ENCODE peak calls at places on chromosomes 3 and 15, in ten cellular contexts. Z is heart left ventricle, B is B cell, X is coronary artery, A is HFF-Myc, I is ovary, N is colonic mucosa, V is A549, D is osteocyte, S is body of pancreas. F is an unnamed sample.

GRCh38 chr3:120129041-120129440 is 34.8 kb upstream of the GSK3B start:
- DNase-seq in Z (no peak), B (no peak), X (no peak), A (no peak), I (no peak), N (no peak), V (no peak), D (no peak), S (no peak), F (no peak)

GRCh38 chr3:79405183-79405582 is 362.6 kb downstream of the ROBO1 start:
- DNase-seq in Z (no peak), B (no peak), X (no peak), A (no peak), I (no peak), N (no peak), V (no peak), D (no peak), S (no peak), F (no peak)

GRCh38 chr3:170992854-170993253 is 33.7 kb downstream of the SLC2A2 start:
- DNase-seq in Z (no peak), B (no peak), X (no peak), A (no peak), I (no peak), N (no peak), V (no peak), D (no peak), S (no peak), F (no peak)

GRCh38 chr3:86826292-86826691 is 164.7 kb downstream of the VGLL3 start:
- DNase-seq in Z (no peak), B (no peak), X (no peak), A (no peak), I (no peak), N (no peak), V (no peak), D (no peak), S (no peak), F (no peak)

GRCh38 chr3:156252656-156253055 is 132.3 kb downstream of the KCNAB1 start:
- DNase-seq in Z (no peak), B (no peak), X (no peak), A (no peak), I (no peak), N (no peak), V (no peak), D (no peak), S (no peak), F (no peak)

GRCh38 chr15:33547876-33548275 is 237.1 kb downstream of the RYR3 start:
- DNase-seq in Z (peak; percentile 29), B (no peak), X (no peak), A (peak; percentile 9), I (peak; percentile 15), N (no peak), V (no peak), D (no peak), S (peak; percentile 20), F (no peak)

GRCh38 chr15:67579164-67579563 is 36.7 kb downstream of the MAP2K5 start:
- DNase-seq in Z (no peak), B (no peak), X (no peak), A (no peak), I (no peak), N (no peak), V (no peak), D (no peak), S (no peak), F (no peak)

GRCh38 chr3:45817788-45818523 is 21.6 kb upstream of the SLC6A20 start:
- DNase-seq in Z (peak; percentile 51), B (no peak), X (no peak), A (peak; percentile 70), I (peak; percentile 40), N (no peak), V (peak; percentile 30), D (no peak), S (peak; percentile 65), F (no peak)

GRCh38 chr3:143808999-143809700 is 39.1 kb downstream of the SLC9A9 start:
- DNase-seq in Z (no peak), B (no peak), X (no peak), A (no peak), I (no peak), N (no peak), V (no peak), D (no peak), S (no peak), F (no peak)

GRCh38 chr15:100958326-100959065 is 39.3 kb downstream of the LRRK1 start:
- DNase-seq in Z (no peak), B (no peak), X (no peak), A (peak; percentile 10), I (no peak), N (no peak), V (peak; percentile 77), D (no peak), S (no peak), F (no peak)

GRCh38 chr15:89496155-89497098 is at the start of gene RHCG:
- DNase-seq in Z (no peak), B (peak; percentile 37), X (peak; percentile 58), A (no peak), I (no peak), N (no peak), V (peak; percentile 80), D (no peak), S (peak; percentile 73), F (peak; percentile 88)

GRCh38 chr15:42057744-42058646 is 36.4 kb downstream of the PLA2G4D start:
- DNase-seq in Z (no peak), B (no peak), X (peak; percentile 67), A (no peak), I (no peak), N (peak; percentile 31), V (no peak), D (no peak), S (no peak), F (peak; percentile 91)

DNA sequence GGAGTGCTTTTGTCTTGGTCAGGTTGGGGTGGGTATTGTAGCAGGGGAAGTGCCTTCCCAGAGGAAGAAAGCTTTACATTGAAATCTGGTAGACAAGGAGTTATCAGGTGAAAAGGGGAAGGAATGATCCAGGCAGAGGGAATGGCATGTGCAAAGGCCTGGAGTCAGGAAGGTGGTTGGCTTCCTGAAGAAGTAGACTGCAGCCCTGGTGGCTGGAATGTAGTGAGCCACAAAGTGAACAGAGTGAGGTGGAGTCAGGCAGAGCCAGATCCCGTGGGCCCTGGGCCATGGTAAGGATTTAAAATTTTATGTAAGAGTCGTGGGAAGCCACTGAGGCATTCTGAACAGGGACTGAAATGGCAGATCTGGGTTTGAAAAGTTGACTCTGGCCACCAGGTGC is 58.3 kb downstream of the RAB11A start:
- DNase-seq in Z (no peak), B (no peak), X (no peak), A (no peak), I (no peak), N (no peak), V (peak; percentile 35), D (no peak), S (no peak), F (no peak)
- TF ChIP-seq CTCF in Z (no peak), B (no peak), X (no peak), A (peak; percentile 37), I (no peak), N (no peak), V (no peak), D (peak; percentile 23), S (no peak), F (no peak)

DNA sequence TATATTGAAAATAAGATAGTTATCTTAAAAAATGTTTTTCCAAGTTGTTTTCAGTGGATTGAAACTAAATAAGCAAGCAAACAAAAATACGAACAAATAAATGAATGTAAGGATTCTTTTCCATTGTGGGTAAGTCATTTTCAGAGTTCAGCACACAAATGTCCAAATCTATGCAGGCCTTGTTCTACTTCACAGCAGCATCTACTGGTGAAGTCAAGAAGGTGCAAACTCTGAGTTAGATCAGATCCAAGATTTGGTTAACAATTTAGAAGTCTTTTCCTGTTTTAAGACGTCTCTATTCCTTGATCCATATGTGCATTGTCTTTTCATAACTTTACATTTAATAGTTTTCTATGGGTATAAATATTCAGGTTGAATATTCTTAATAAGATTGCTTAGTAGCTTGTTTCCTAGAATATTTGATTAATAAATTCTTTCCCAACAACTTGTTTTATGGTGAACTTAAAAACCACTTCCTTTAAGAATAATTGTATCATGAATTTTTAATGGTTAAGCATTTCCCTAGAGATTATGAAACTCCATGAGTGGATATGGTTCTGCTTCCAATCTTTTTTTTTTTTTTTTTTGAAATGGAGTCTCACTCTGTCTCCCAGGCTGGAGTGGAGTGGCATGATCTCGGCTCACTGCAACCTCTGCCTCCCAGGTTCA is 10.5 kb downstream of the PTX3 start:
- DNase-seq in Z (no peak), B (no peak), X (no peak), A (no peak), I (no peak), N (no peak), V (no peak), D (no peak), S (no peak), F (no peak)
- TF ChIP-seq CTCF in Z (peak; percentile 33), B (no peak), X (no peak), A (peak; percentile 65), I (no peak), N (no peak), V (peak; percentile 74), D (peak; percentile 83), S (peak; percentile 14), F (no peak)

GRCh38 chr15:90716976-90717821 is at the start of gene BLM:
- DNase-seq in Z (peak; percentile 96), B (peak; percentile 97), X (peak; percentile 97), A (peak; percentile 89), I (peak; percentile 94), N (peak; percentile 97), V (peak; percentile 100), D (peak; percentile 98), S (peak; percentile 97), F (peak; percentile 98)
- TF ChIP-seq CTCF in Z (peak; percentile 52), B (peak; percentile 30), X (peak; percentile 18), A (no peak), I (peak; percentile 34), N (peak; percentile 14), V (no peak), D (peak; percentile 38), S (peak; percentile 34), F (peak; percentile 55)

DNA sequence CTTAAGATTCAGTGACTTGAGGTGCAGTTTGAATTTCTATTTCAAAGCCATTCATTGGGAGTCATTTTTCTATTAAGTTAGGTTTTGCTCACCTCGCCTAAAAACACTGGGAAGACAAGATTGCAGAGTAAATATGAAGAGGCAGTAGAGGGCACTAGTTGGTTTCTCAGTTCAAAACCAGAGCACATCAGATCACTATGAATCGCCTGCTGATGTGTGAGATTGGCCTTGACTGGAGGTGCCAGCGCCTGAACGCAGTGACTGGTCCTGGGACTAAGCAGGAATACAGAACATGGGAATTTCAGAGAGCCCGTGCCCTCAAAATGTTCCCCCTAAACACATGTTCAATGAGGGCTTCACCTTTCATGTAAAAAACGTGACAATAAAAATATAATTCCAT is 229.0 kb downstream of the ITPR1 start:
- DNase-seq in Z (peak; percentile 60), B (no peak), X (no peak), A (no peak), I (no peak), N (peak; percentile 62), V (peak; percentile 88), D (no peak), S (peak; percentile 83), F (no peak)
- TF ChIP-seq CTCF in Z (peak; percentile 47), B (no peak), X (no peak), A (peak; percentile 18), I (no peak), N (peak; percentile 44), V (peak; percentile 77), D (peak; percentile 61), S (peak; percentile 28), F (no peak)

DNA sequence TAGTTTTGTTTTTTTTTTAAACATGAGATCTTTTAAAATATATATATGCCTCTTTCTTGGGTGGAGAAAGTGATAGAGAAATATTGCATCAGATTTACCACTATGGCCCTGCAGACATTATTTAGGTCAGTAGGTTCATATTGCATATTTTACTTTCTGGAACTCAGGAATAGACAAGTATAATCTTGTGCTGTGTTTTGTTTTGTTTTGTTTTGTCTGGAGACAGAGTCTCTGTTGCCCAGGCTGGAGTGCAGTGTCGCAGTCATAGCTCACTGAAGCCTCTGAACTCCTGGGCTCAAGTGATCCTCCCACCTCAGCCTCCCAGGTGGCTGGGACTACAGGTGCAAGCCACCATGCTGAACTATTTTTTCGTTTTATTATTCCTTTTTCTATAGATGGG is 21.5 kb upstream of the DUT start:
- DNase-seq in Z (no peak), B (no peak), X (no peak), A (no peak), I (no peak), N (no peak), V (no peak), D (no peak), S (no peak), F (no peak)
- TF ChIP-seq CTCF in Z (no peak), B (no peak), X (no peak), A (no peak), I (no peak), N (no peak), V (no peak), D (no peak), S (no peak), F (no peak)

F was measured in vagina.